ENCODE peak calls at places on chromosomes 5 and 9, in seven cellular contexts. S, C, M, R, L, Z and H are unnamed samples.

GRCh38 chr9:136748201-136748600 is at the start of gene LCN6:
- DNase-seq in S (no peak), C (no peak), M (no peak), R (no peak), L (no peak), Z (no peak), H (no peak)

GRCh38 chr5:155923784-155924183 is 403.2 kb upstream of the SGCD start:
- DNase-seq in S (no peak), C (no peak), M (no peak), R (no peak), L (no peak), Z (no peak), H (no peak)

GRCh38 chr5:146820987-146821386 is 57.6 kb downstream of the PPP2R2B start:
- DNase-seq in S (no peak), C (no peak), M (no peak), R (no peak), L (no peak), Z (no peak), H (no peak)

GRCh38 chr9:120336021-120336752 is 243.8 kb downstream of the CDK5RAP2 start:
- DNase-seq in S (no peak), C (peak), M (no peak), R (no peak), L (peak), Z (no peak), H (no peak)

GRCh38 chr5:54860321-54860720 is 125.1 kb downstream of the ESM1 start:
- DNase-seq in S (no peak), C (no peak), M (no peak), R (no peak), L (no peak), Z (no peak), H (no peak)

GRCh38 chr5:60633336-60633735 is 66.6 kb downstream of the DEPDC1B start:
- DNase-seq in S (peak), C (peak), M (no peak), R (peak), L (no peak), Z (peak), H (no peak)

GRCh38 chr9:136620441-136621018 is 42.2 kb upstream of the EGFL7 start:
- DNase-seq in S (no peak), C (no peak), M (no peak), R (no peak), L (no peak), Z (no peak), H (no peak)

GRCh38 chr5:130335116-130335515 is 430.9 kb downstream of the CHSY3 start:
- DNase-seq in S (no peak), C (no peak), M (no peak), R (no peak), L (no peak), Z (peak), H (no peak)

GRCh38 chr9:1140057-1140456 is 89.9 kb downstream of the DMRT2 start:
- DNase-seq in S (no peak), C (no peak), M (no peak), R (no peak), L (no peak), Z (no peak), H (no peak)

GRCh38 chr9:88789785-88790184 is 201.5 kb upstream of the S1PR3 start:
- DNase-seq in S (no peak), C (peak), M (no peak), R (no peak), L (no peak), Z (no peak), H (no peak)

GRCh38 chr9:124659099-124659659 is 111.9 kb downstream of the NR6A1 start:
- DNase-seq in S (peak), C (peak), M (peak), R (peak), L (no peak), Z (peak), H (peak)

GRCh38 chr5:16808021-16808420 is 128.1 kb downstream of the MYO10 start:
- DNase-seq in S (peak), C (no peak), M (no peak), R (no peak), L (no peak), Z (no peak), H (no peak)

GRCh38 chr5:63957617-63958016 is 4.6 kb downstream of the HTR1A start:
- DNase-seq in S (no peak), C (no peak), M (no peak), R (no peak), L (no peak), Z (no peak), H (no peak)
- H3K4ac ChIP-seq in S (no peak), C (no peak), M (no peak), R (no peak), L (no peak), Z (no peak), H (no peak)

GRCh38 chr5:36298546-36298945 is 3.2 kb downstream of the RANBP3L start:
- DNase-seq in S (peak), C (no peak), M (no peak), R (no peak), L (no peak), Z (no peak), H (no peak)

GRCh38 chr5:36300927-36301540 is 668 bp downstream of the RANBP3L start:
- DNase-seq in S (no peak), C (peak), M (no peak), R (no peak), L (no peak), Z (peak), H (no peak)

GRCh38 chr5:36300181-36300926 is 1.3 kb downstream of the RANBP3L start:
- DNase-seq in S (no peak), C (peak), M (no peak), R (no peak), L (no peak), Z (peak), H (no peak)

GRCh38 chr5:36304095-36304494 is 2.4 kb upstream of the RANBP3L start:
- DNase-seq in S (no peak), C (no peak), M (no peak), R (no peak), L (no peak), Z (no peak), H (no peak)

DNA sequence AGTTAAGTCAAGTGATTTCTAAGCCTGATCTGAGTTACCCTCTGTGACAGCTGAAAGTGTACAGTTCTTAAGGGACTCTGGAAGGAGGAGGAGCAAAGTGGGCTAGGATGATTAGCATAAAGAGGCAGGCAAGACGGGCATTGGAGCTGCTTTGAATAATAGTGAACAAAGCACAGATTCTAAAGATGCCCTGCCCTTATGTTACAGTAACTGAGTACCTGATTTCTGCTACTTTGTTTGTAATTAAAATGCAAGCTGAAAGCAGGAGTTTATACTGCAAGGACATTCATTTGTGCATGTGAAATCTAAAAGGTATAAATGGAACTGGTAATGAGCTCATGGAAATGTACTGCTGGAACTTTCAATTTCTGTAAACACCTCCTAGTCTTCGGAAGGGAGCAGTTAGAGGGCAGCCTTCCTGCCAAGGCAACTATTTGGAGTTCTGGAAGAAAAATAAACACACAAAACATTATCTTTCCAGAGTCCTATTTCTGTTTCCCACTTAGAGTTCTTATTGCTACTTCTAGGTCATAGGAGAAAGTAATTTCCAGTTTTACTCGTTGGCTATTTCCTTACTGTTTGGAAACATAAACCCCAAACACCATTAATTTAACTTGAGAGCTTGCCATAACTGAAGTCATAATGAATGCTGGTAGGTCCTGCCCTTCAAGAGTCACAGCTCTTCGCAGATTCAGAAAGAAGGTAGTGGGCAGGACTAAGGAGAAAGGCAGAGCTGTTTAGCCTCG is at the start of gene RANBP3L:
- DNase-seq in S (no peak), C (peak), M (peak), R (no peak), L (no peak), Z (peak), H (no peak)
- H3K4ac ChIP-seq in S (no peak), C (no peak), M (no peak), R (no peak), L (no peak), Z (no peak), H (no peak)

DNA sequence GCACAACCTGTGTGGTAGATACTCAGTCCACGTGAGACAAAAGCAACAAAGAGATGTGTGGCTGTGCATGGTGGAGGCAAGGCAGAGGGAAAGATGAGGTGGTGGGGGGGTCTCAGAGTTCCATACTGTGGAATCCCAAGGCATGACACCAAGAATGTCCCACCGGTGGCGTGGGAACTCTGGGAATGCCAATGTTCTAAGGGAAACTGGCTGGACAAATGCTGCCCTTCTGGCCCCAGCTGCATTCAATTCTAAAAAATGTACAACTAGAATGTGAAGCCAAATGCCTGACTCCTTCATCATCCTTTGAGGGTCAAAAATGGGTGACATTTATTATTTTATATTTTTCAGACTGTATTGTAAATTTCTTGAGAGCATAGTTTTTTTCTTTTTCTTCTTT is 58.2 kb upstream of the EQTN start:
- DNase-seq in S (peak), C (no peak), M (no peak), R (no peak), L (no peak), Z (no peak), H (no peak)
- H3K4ac ChIP-seq in S (no peak), C (no peak), M (no peak), R (no peak), L (no peak), Z (no peak), H (no peak)

DNA sequence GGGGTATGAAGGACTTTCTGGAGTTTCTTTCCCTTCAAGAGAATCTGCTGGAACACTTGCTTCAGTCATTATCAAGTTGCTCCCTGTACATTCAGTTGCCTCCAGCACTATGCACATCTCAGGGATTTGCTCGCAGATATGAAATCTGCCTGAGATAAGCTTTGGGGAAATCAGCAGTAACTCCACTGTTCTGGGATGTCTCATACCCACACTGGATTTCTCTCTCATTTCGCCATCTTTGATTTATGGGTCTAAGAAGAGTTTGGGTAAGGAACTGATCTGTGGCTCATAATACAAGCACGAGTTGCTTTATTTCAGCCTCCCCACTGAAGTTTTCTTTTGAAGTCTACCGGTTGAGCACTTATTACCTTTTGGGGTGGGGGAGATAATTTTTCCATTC is 585.6 kb downstream of the PSAT1 start:
- DNase-seq in S (no peak), C (no peak), M (no peak), R (no peak), L (no peak), Z (no peak), H (no peak)
- H3K4ac ChIP-seq in S (no peak), C (no peak), M (no peak), R (no peak), L (no peak), Z (no peak), H (no peak)

GRCh38 chr5:113572716-113573115 is 59.2 kb downstream of the YTHDC2 start:
- DNase-seq in S (no peak), C (no peak), M (no peak), R (no peak), L (no peak), Z (no peak), H (no peak)

GRCh38 chr5:113581388-113581787 is 67.9 kb downstream of the YTHDC2 start:
- DNase-seq in S (no peak), C (no peak), M (no peak), R (no peak), L (no peak), Z (peak), H (no peak)

GRCh38 chr5:113574417-113574816 is 60.9 kb downstream of the YTHDC2 start:
- DNase-seq in S (no peak), C (peak), M (no peak), R (no peak), L (no peak), Z (peak), H (no peak)

GRCh38 chr5:113575074-113575473 is 61.6 kb downstream of the YTHDC2 start:
- DNase-seq in S (no peak), C (no peak), M (no peak), R (no peak), L (no peak), Z (no peak), H (no peak)

DNA sequence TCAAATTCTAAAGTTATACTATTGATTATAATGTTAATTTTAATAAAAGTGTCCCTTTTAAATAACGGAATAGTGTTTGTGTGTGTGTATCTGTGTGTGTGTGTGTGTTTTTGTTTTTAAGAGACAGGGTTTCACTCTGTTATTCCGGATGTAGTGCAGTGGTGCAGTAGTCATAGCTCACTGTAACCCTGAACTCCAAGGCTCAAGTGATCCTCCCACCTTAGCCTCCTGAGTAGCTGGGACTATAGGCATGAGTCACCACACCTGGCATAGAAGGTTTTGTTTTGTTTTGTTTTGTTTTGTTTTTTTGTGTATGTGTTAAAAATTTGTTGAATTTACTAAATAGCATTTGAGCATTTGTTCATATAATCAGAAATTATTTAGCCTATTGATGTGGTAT is 64.6 kb downstream of the YTHDC2 start:
- DNase-seq in S (no peak), C (no peak), M (no peak), R (no peak), L (no peak), Z (no peak), H (no peak)
- H3K4ac ChIP-seq in S (no peak), C (no peak), M (no peak), R (no peak), L (no peak), Z (no peak), H (no peak)